ENCODE peak calls at places on chromosomes 12 and 14, in four cellular contexts. One of them, this sample, is unnamed.

GRCh38 chr12:106962291-106962690 is 6.6 kb downstream of the TMEM263 start:
- DNase-seq in endothelial cell of umbilical vein: no peak
- DNase-seq in HepG2: no peak
- DNase-seq in K562: no peak
- DNase-seq in this sample: no peak

GRCh38 chr12:89943461-89943860 is 234.8 kb upstream of the ATP2B1 start:
- DNase-seq in K562: no peak
- DNase-seq in HepG2: no peak
- DNase-seq in endothelial cell of umbilical vein: no peak
- DNase-seq in this sample: no peak

GRCh38 chr12:627863-628805 is 35.1 kb downstream of the NINJ2 start:
- DNase-seq in HepG2: peak; percentile 74
- DNase-seq in endothelial cell of umbilical vein: no peak
- DNase-seq in K562: no peak
- DNase-seq in this sample: no peak

GRCh38 chr12:92075425-92075891 is 70.2 kb downstream of the BTG1 start:
- DNase-seq in endothelial cell of umbilical vein: no peak
- DNase-seq in K562: peak; percentile 64
- DNase-seq in HepG2: no peak
- DNase-seq in this sample: no peak

GRCh38 chr14:53786045-53786444 is 170.6 kb downstream of the BMP4 start:
- DNase-seq in K562: no peak
- DNase-seq in HepG2: no peak
- DNase-seq in endothelial cell of umbilical vein: peak; percentile 34
- DNase-seq in this sample: no peak

GRCh38 chr14:67429651-67430205 is 17.8 kb upstream of the PLEK2 start:
- DNase-seq in K562: no peak
- DNase-seq in HepG2: no peak
- DNase-seq in endothelial cell of umbilical vein: no peak
- DNase-seq in this sample: no peak

GRCh38 chr12:111424793-111425251 is 19.1 kb downstream of the SH2B3 start:
- DNase-seq in HepG2: no peak
- DNase-seq in endothelial cell of umbilical vein: no peak
- DNase-seq in K562: no peak
- DNase-seq in this sample: no peak

GRCh38 chr12:2344892-2345291 is 292.1 kb downstream of the CACNA1C start:
- DNase-seq in endothelial cell of umbilical vein: no peak
- DNase-seq in K562: no peak
- DNase-seq in HepG2: no peak
- DNase-seq in this sample: no peak

GRCh38 chr12:5309654-5310053 is 122.3 kb upstream of the NTF3 start:
- DNase-seq in endothelial cell of umbilical vein: no peak
- DNase-seq in K562: no peak
- DNase-seq in HepG2: no peak
- DNase-seq in this sample: no peak

GRCh38 chr12:10941916-10942607 is 3.0 kb upstream of the TAS2R14 start:
- DNase-seq in K562: peak; percentile 39
- DNase-seq in endothelial cell of umbilical vein: no peak
- DNase-seq in HepG2: peak; percentile 28
- DNase-seq in this sample: peak; percentile 59

GRCh38 chr14:61525293-61526011 is 169.9 kb upstream of the HIF1A start:
- DNase-seq in HepG2: no peak
- DNase-seq in K562: peak; percentile 12
- DNase-seq in endothelial cell of umbilical vein: peak; percentile 88
- DNase-seq in this sample: peak; percentile 56

GRCh38 chr14:100810861-100811461 is 15.0 kb upstream of the MEG3 start:
- DNase-seq in endothelial cell of umbilical vein: no peak
- DNase-seq in HepG2: no peak
- DNase-seq in K562: no peak
- DNase-seq in this sample: no peak

GRCh38 chr14:103708750-103709187 is 6.5 kb downstream of the XRCC3 start:
- DNase-seq in K562: no peak
- DNase-seq in endothelial cell of umbilical vein: no peak
- DNase-seq in HepG2: no peak
- DNase-seq in this sample: no peak

GRCh38 chr12:29039013-29039412 is 110.1 kb upstream of the FAR2 start:
- DNase-seq in HepG2: no peak
- DNase-seq in K562: no peak
- DNase-seq in endothelial cell of umbilical vein: no peak
- DNase-seq in this sample: no peak

GRCh38 chr14:95503365-95504134 is 12.9 kb downstream of the SYNE3 start:
- DNase-seq in HepG2: no peak
- DNase-seq in endothelial cell of umbilical vein: no peak
- DNase-seq in K562: no peak
- DNase-seq in this sample: no peak

GRCh38 chr12:52119398-52120254 is 40.1 kb downstream of the SMIM41 start:
- DNase-seq in endothelial cell of umbilical vein: peak; percentile 35
- DNase-seq in HepG2: peak; percentile 70
- DNase-seq in K562: peak; percentile 73
- DNase-seq in this sample: peak; percentile 62

GRCh38 chr14:54535126-54535525 is 25.4 kb downstream of the CGRRF1 start:
- DNase-seq in K562: no peak
- DNase-seq in HepG2: no peak
- DNase-seq in endothelial cell of umbilical vein: no peak
- DNase-seq in this sample: no peak

GRCh38 chr12:40552868-40553267 is 139.4 kb upstream of the CNTN1 start:
- DNase-seq in endothelial cell of umbilical vein: no peak
- DNase-seq in HepG2: no peak
- DNase-seq in K562: no peak
- DNase-seq in this sample: no peak

GRCh38 chr12:109715310-109716091 is 1.9 kb downstream of the FAM222A start:
- DNase-seq in endothelial cell of umbilical vein: no peak
- DNase-seq in HepG2: no peak
- DNase-seq in K562: peak; percentile 33
- DNase-seq in this sample: no peak

GRCh38 chr14:101918125-101918989 is 46.0 kb upstream of the DYNC1H1 start:
- DNase-seq in endothelial cell of umbilical vein: no peak
- DNase-seq in HepG2: no peak
- DNase-seq in K562: no peak
- DNase-seq in this sample: no peak

GRCh38 chr12:52314511-52314910 is 6.7 kb downstream of the KRT83 start:
- DNase-seq in HepG2: no peak
- DNase-seq in endothelial cell of umbilical vein: no peak
- DNase-seq in K562: no peak
- DNase-seq in this sample: no peak

DNA sequence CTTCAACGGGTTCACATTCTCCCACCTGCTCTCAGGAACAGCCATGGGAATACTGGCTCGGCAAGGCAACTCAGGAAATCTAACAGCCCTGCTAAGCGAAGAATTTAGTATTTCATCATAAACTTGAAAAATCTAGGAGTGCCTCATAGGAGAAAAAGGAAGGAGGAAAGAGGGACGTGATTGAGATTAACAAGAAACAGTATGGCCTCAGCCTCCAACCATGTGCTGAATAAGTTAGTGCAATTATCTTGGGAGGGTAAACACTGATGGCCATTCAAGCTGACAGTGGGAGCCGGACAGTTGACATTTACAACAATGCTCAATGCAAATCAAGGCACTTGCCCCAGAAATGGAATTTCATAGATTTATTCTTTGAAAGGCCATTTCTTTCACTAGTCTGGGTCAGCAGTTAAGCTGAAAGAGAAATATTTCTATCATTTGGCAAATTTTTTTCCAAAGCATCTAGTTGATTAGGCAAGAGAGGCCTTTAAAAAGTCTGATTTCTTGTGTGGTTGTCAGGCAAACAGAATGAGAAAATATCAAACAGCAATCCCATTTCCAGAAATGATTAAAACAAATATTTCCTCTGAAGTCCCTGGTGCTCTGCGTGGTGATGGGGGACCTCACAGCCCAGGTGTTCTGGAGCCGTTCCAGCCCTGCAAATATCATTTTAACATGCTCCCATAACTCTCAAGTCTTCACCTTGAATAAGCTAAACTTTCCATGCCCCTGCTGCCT is 121.7 kb downstream of the PHLDA1 start:
- DNase-seq in endothelial cell of umbilical vein: no peak
- DNase-seq in K562: no peak
- DNase-seq in HepG2: peak; percentile 29
- DNase-seq in this sample: no peak
- TF ChIP-seq JUN in endothelial cell of umbilical vein: no peak
- TF ChIP-seq JUN in K562: no peak
- TF ChIP-seq JUN in HepG2: no peak
- TF ChIP-seq JUN in this sample: no peak

GRCh38 chr12:27332407-27333310 is at the start of gene BMAL2:
- DNase-seq in K562: peak; percentile 26
- DNase-seq in HepG2: peak; percentile 20
- DNase-seq in endothelial cell of umbilical vein: peak; percentile 58
- DNase-seq in this sample: peak; percentile 29
- TF ChIP-seq MYC in K562: no peak
- TF ChIP-seq MYC in HepG2: no peak
- TF ChIP-seq MYC in endothelial cell of umbilical vein: no peak
- TF ChIP-seq MYC in this sample: no peak

DNA sequence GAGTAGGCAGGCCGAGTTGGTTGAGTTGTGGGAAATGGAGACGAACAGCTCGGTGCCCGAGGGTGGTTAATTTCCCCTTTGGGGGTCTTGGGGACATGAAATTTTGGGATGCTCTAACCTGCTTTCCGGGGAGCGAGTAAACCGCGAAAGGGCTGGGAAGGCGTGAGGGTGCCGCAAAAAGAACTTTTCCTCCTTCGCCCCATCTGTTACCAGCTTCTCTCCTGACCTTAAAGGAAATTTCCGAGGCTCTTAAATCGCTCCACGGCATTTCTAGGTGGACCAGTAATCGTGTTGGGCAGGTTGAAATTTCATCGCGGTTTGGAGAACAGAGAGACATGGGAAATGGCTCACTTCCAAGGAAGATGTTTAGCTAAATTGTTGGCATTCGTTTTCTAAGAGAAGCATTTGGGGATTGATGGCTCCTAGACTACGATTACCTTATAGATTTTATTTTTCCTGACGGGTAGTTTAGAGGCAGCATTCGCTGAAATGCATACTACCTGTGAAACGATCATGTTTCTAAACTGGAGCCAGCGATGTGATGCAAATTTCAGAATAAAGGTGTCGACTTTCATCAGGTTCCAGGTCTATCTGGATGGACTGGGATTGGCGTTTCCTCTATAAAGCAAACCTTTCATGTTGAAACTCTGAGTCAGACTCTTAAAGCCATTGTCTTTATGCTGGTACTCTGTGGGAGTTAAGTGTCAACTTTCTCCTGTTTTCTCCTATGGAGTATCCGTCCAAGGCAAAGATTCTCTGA is 414.5 kb downstream of the PCNX1 start:
- DNase-seq in HepG2: peak; percentile 72
- DNase-seq in endothelial cell of umbilical vein: peak; percentile 62
- DNase-seq in K562: peak; percentile 30
- DNase-seq in this sample: peak; percentile 12
- TF ChIP-seq JUN in HepG2: no peak
- TF ChIP-seq JUN in endothelial cell of umbilical vein: no peak
- TF ChIP-seq JUN in K562: no peak
- TF ChIP-seq JUN in this sample: no peak

GRCh38 chr12:12214201-12214600 is 52.6 kb downstream of the LRP6 start:
- DNase-seq in endothelial cell of umbilical vein: no peak
- DNase-seq in HepG2: peak; percentile 54
- DNase-seq in K562: no peak
- DNase-seq in this sample: no peak
- TF ChIP-seq MYC in endothelial cell of umbilical vein: no peak
- TF ChIP-seq MYC in HepG2: no peak
- TF ChIP-seq MYC in K562: no peak
- TF ChIP-seq MYC in this sample: no peak

DNA sequence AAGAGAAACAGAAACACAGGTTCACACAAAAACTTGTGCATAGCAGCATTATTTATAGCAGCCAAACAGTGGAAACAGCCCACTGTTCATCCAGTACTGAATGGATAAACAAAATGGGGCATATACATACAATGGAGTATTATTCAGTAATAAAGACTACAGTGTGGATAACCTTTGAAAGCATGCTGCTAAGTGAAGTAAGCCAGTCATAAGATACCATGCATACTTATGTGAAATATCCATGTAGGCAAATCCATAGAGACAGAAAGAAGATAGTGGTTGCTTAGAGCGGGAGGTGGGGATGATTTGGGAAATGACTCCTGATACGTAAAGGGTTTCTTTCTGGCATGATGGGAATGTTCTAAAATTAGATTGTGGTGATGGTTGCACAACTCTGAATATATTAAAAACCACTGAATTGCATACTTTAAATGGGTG is 99.4 kb downstream of the CRADD start:
- DNase-seq in HepG2: no peak
- DNase-seq in endothelial cell of umbilical vein: no peak
- DNase-seq in K562: no peak
- DNase-seq in this sample: no peak
- TF ChIP-seq JUN in HepG2: no peak
- TF ChIP-seq JUN in endothelial cell of umbilical vein: no peak
- TF ChIP-seq JUN in K562: no peak
- TF ChIP-seq JUN in this sample: no peak

GRCh38 chr14:75232597-75232996 is 46.0 kb upstream of the FOS start:
- DNase-seq in HepG2: no peak
- DNase-seq in K562: no peak
- DNase-seq in endothelial cell of umbilical vein: no peak
- DNase-seq in this sample: no peak

GRCh38 chr14:75226755-75227544 is 50.5 kb upstream of the TMED10 start:
- DNase-seq in HepG2: no peak
- DNase-seq in endothelial cell of umbilical vein: no peak
- DNase-seq in K562: no peak
- DNase-seq in this sample: no peak

GRCh38 chr14:75229576-75229922 is 49.1 kb upstream of the FOS start:
- DNase-seq in endothelial cell of umbilical vein: no peak
- DNase-seq in K562: no peak
- DNase-seq in HepG2: no peak
- DNase-seq in this sample: no peak

GRCh38 chr14:75231320-75231719 is 47.3 kb upstream of the FOS start:
- DNase-seq in K562: no peak
- DNase-seq in endothelial cell of umbilical vein: no peak
- DNase-seq in HepG2: no peak
- DNase-seq in this sample: no peak

GRCh38 chr14:75229923-75230792 is 48.5 kb upstream of the FOS start:
- DNase-seq in endothelial cell of umbilical vein: peak; percentile 50
- DNase-seq in HepG2: no peak
- DNase-seq in K562: peak; percentile 75
- DNase-seq in this sample: peak; percentile 84
- TF ChIP-seq MYC in endothelial cell of umbilical vein: no peak
- TF ChIP-seq MYC in HepG2: no peak
- TF ChIP-seq MYC in K562: no peak
- TF ChIP-seq MYC in this sample: no peak

DNA sequence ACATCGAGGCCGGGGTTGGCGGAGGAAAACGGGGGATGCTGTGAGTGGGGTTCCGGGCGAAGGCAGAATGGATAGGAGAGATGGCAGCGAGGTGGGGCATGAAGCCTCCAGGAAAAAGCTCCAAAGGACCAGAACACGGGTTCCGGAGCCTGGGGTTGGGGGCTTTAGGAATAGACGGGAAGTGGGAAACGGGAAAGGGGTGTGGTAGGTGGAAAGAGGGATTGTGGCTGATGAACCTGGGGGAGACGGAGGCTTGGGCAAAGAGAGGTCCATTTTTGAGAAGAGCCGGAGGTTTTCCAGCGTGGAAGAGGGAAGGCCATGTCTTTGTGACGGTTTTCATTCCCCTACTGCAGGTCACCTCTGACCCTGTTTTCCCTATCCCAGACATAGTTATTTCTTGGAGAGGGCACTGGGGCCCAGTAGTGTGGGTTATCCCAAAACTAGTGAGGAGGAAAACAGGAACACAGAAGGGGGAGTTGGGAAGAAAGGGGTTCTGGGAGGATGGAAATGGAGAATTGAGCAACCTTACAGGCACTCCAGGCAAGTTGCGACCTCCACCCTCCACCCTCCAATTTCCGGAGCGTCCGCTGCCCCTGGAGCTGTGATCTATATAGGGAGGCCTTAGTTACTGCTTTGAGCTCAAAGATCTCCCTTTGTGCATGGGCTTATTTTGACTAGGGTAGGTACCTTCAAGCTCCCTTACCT is 1.1 kb downstream of the ATN1 start:
- DNase-seq in K562: no peak
- DNase-seq in endothelial cell of umbilical vein: no peak
- DNase-seq in HepG2: no peak
- DNase-seq in this sample: no peak
- TF ChIP-seq JUN in K562: no peak
- TF ChIP-seq JUN in endothelial cell of umbilical vein: no peak
- TF ChIP-seq JUN in HepG2: no peak
- TF ChIP-seq JUN in this sample: peak; percentile 17

This sample was measured in A549.